ENCODE peak calls at places on chromosomes 6 and 20, in six cellular contexts. L is H1, T is BJ, N is adrenal gland, X is GM12865, J is fibroblast of lung. K is an unnamed sample.

GRCh38 chr6:31110825-31111582 is 1.4 kb downstream of the C6orf15 start:
- DNase-seq in X (no peak), T (no peak), J (no peak), N (no peak), L (no peak), K (no peak)

GRCh38 chr6:19477563-19477962 is 359.6 kb upstream of the ID4 start:
- DNase-seq in J (no peak), N (no peak), T (no peak), L (no peak), X (no peak), K (no peak)

GRCh38 chr20:34377072-34377847 is 14.2 kb downstream of the ITCH start:
- DNase-seq in J (no peak), N (no peak), T (no peak), L (no peak), X (peak), K (no peak)

GRCh38 chr20:30922129-30922528 is 335.3 kb upstream of the DEFB115 start:
- DNase-seq in L (no peak), N (no peak), J (no peak), T (no peak), X (no peak), K (no peak)

GRCh38 chr6:44805239-44805849 is 417.8 kb downstream of the CDC5L start:
- DNase-seq in L (no peak), J (peak), N (no peak), T (peak), X (no peak), K (peak)

GRCh38 chr6:22551280-22551679 is 18.1 kb upstream of the HDGFL1 start:
- DNase-seq in T (no peak), J (peak), L (no peak), X (no peak), N (no peak), K (no peak)

GRCh38 chr20:56839791-56840190 is 210.7 kb downstream of the TFAP2C start:
- DNase-seq in X (no peak), L (no peak), J (no peak), N (no peak), T (no peak), K (no peak)

GRCh38 chr20:34088305-34088870 is 23.7 kb downstream of the EIF2S2 start:
- DNase-seq in T (no peak), N (no peak), J (no peak), L (no peak), X (no peak), K (no peak)

GRCh38 chr6:167934426-167934864 is 63.0 kb upstream of the KIF25 start:
- DNase-seq in N (no peak), L (no peak), T (no peak), J (no peak), X (no peak), K (peak)

GRCh38 chr6:26021350-26022165 is 59.0 kb downstream of the TRIM38 start:
- DNase-seq in N (peak), L (peak), J (peak), T (peak), X (peak), K (peak)

GRCh38 chr6:166959906-166960608 is 3.7 kb upstream of the RNASET2 start:
- DNase-seq in T (no peak), L (no peak), N (no peak), X (no peak), J (no peak), K (no peak)

GRCh38 chr20:4560667-4561066 is 161.0 kb upstream of the PRND start:
- DNase-seq in J (peak), X (no peak), L (no peak), T (no peak), N (no peak), K (peak)

GRCh38 chr6:157159339-157159738 is 164.0 kb downstream of the TMEM242 start:
- DNase-seq in N (no peak), T (no peak), L (no peak), X (no peak), J (no peak), K (no peak)

GRCh38 chr6:5851261-5851757 is 155.4 kb downstream of the NRN1 start:
- DNase-seq in N (no peak), J (peak), X (peak), L (peak), T (no peak), K (peak)

GRCh38 chr6:150165020-150165702 is 22.3 kb downstream of the PPP1R14C start:
- DNase-seq in T (no peak), J (no peak), N (no peak), L (no peak), X (no peak), K (no peak)

GRCh38 chr6:53615633-53616449 is 49.7 kb downstream of the KLHL31 start:
- DNase-seq in X (no peak), N (peak), J (peak), T (no peak), L (no peak), K (peak)

GRCh38 chr6:46056906-46057529 is 41.4 kb upstream of the CLIC5 start:
- DNase-seq in T (no peak), J (peak), N (no peak), X (no peak), L (no peak), K (no peak)

GRCh38 chr6:108293527-108294296 is 1.1 kb upstream of the AFG1L start:
- DNase-seq in L (peak), N (no peak), J (no peak), T (no peak), X (no peak), K (no peak)

GRCh38 chr6:8177721-8178120 is 75.4 kb upstream of the EEF1E1 start:
- DNase-seq in L (no peak), J (peak), X (no peak), N (no peak), T (no peak), K (no peak)

GRCh38 chr6:149234051-149234962 is 83.2 kb upstream of the TAB2 start:
- DNase-seq in J (peak), T (no peak), X (no peak), N (no peak), L (no peak), K (peak)

GRCh38 chr20:12291386-12291785 is 373.7 kb downstream of the BTBD3 start:
- DNase-seq in J (no peak), L (no peak), X (no peak), T (no peak), N (no peak), K (no peak)

GRCh38 chr6:146526192-146526591 is 17.4 kb upstream of the RAB32 start:
- DNase-seq in X (no peak), J (peak), T (no peak), L (no peak), N (no peak), K (peak)

GRCh38 chr6:27138398-27138797 is 109.1 kb upstream of the PRSS16 start:
- DNase-seq in N (no peak), L (no peak), X (no peak), J (no peak), T (no peak), K (no peak)
- H3K4me3 ChIP-seq in N (no peak), L (peak), X (peak), J (no peak), T (no peak), K (no peak)

GRCh38 chr20:46601603-46602122 is 49.6 kb downstream of the SLC13A3 start:
- DNase-seq in X (no peak), L (no peak), J (no peak), T (no peak), N (no peak), K (no peak)
- TF ChIP-seq CTCF in X (no peak), L (no peak), J (no peak), T (no peak), N (no peak), K (no peak)

GRCh38 chr6:129710722-129711631 is 1.0 kb upstream of the ARHGAP18 start:
- DNase-seq in X (no peak), T (no peak), J (no peak), N (no peak), L (no peak), K (no peak)

GRCh38 chr6:129708496-129709216 is 1.3 kb downstream of the ARHGAP18 start:
- DNase-seq in L (no peak), X (no peak), N (no peak), J (no peak), T (no peak), K (no peak)

GRCh38 chr6:129707882-129708495 is 2.0 kb downstream of the ARHGAP18 start:
- DNase-seq in X (no peak), T (no peak), N (no peak), J (no peak), L (no peak), K (no peak)

GRCh38 chr6:129709909-129710721 is at the start of gene ARHGAP18:
- DNase-seq in X (peak), N (peak), L (peak), J (peak), T (peak), K (peak)

DNA sequence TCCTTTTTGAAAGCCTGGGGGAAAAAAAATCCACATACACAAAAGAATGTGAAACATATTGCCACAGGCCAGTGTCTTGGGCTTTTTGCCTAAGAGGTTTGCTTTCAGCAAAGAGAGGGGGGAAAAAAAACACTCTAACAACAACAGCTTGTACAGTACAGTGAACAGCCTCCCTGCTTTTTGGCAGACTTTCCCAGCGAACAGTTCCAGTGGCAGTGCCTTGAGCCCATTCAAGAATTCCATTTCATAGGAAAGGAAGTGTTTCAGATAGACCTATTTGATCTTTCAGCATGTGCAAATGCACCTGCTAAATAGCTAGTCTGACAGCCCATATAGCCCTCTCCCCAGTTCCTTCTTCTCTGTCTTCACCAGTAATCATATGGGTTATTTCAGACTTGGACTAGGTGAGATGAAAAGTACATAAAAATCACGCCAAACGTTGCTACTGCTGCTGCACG is 497 bp downstream of the ARHGAP18 start:
- DNase-seq in T (no peak), X (no peak), J (peak), N (peak), L (no peak), K (peak)
- H3K4me3 ChIP-seq in T (peak), X (peak), J (peak), N (peak), L (peak), K (peak)

GRCh38 chr6:38187285-38187684 is 367.8 kb downstream of the ZFAND3 start:
- DNase-seq in X (no peak), N (no peak), T (no peak), J (no peak), L (no peak), K (no peak)
- TF ChIP-seq CTCF in X (no peak), N (no peak), T (no peak), J (no peak), L (peak), K (no peak)

K was measured in fibroblast of pulmonary artery.